ENCODE peak calls at places on chromosomes 7 and 10, in nine cellular contexts. F, M, Q, Y, D, P, H, J and T are unnamed samples.

GRCh38 chr10:12193193-12193592 is 2.5 kb downstream of the NUDT5 start:
- DNase-seq in J (no peak), H (no peak), F (no peak), Q (no peak), Y (no peak), P (no peak), M (peak; percentile 74), D (no peak), T (no peak)

GRCh38 chr7:53811555-53812079 is 730.6 kb upstream of the VSTM2A start:
- DNase-seq in J (no peak), H (no peak), P (no peak), F (no peak), Q (no peak), D (no peak), Y (no peak), M (no peak), T (no peak)

GRCh38 chr7:7816084-7816483 is 97.7 kb upstream of the RPA3 start:
- DNase-seq in Q (no peak), D (no peak), H (no peak), J (no peak), F (peak; percentile 74), P (no peak), M (no peak), Y (no peak), T (no peak)

GRCh38 chr10:51937736-51938135 is 238.3 kb upstream of the CSTF2T start:
- DNase-seq in F (no peak), Q (peak; percentile 60), D (no peak), M (peak; percentile 73), P (no peak), Y (no peak), J (no peak), H (no peak), T (peak; percentile 51)

GRCh38 chr10:11246752-11247467 is 229.2 kb downstream of the CELF2 start:
- DNase-seq in F (no peak), Y (no peak), M (no peak), P (no peak), J (no peak), D (no peak), H (no peak), Q (no peak), T (no peak)

GRCh38 chr7:49911906-49912305 is 138.5 kb downstream of the VWC2 start:
- DNase-seq in Y (no peak), M (no peak), D (no peak), H (no peak), Q (no peak), F (no peak), J (no peak), P (no peak), T (no peak)

GRCh38 chr7:69374036-69374420 is 224.2 kb upstream of the AUTS2 start:
- DNase-seq in Y (no peak), Q (no peak), F (no peak), H (no peak), D (peak; percentile 7), P (no peak), J (no peak), M (no peak), T (no peak)

GRCh38 chr10:24723788-24724380 is at the start of gene ARHGAP21:
- DNase-seq in Q (peak; percentile 87), D (peak; percentile 76), F (no peak), M (peak; percentile 90), P (peak; percentile 85), H (peak; percentile 51), J (peak; percentile 35), Y (peak; percentile 78), T (no peak)

GRCh38 chr10:43348511-43349312 is 22.7 kb upstream of the FXYD4 start:
- DNase-seq in D (peak; percentile 91), Y (peak; percentile 81), F (peak; percentile 49), J (peak; percentile 76), P (peak; percentile 87), Q (peak; percentile 62), M (peak; percentile 87), H (peak; percentile 59), T (no peak)

GRCh38 chr10:110285501-110285900 is 19.2 kb downstream of the SMNDC1 start:
- DNase-seq in D (no peak), J (no peak), P (no peak), H (no peak), Q (no peak), F (no peak), Y (no peak), M (no peak), T (no peak)

GRCh38 chr7:94664023-94664422 is 8.1 kb upstream of the SGCE start:
- DNase-seq in M (no peak), Y (no peak), D (no peak), H (no peak), P (no peak), Q (no peak), J (no peak), F (no peak), T (no peak)

GRCh38 chr7:17941171-17941490 is 837 bp upstream of the SNX13 start:
- DNase-seq in D (no peak), F (no peak), H (no peak), Q (peak; percentile 13), Y (no peak), J (no peak), M (peak; percentile 15), P (no peak), T (no peak)

GRCh38 chr7:354597-355470 is 64.9 kb downstream of the FOXL3 start:
- DNase-seq in H (no peak), M (no peak), P (no peak), F (no peak), Q (no peak), D (no peak), Y (peak; percentile 2), J (no peak), T (no peak)

GRCh38 chr10:52265131-52265926 is 48.8 kb upstream of the DKK1 start:
- DNase-seq in J (no peak), H (no peak), Q (no peak), F (no peak), Y (no peak), M (no peak), P (no peak), D (no peak), T (no peak)

GRCh38 chr10:117130862-117131389 is 7.1 kb downstream of the VAX1 start:
- DNase-seq in M (no peak), D (no peak), H (no peak), J (no peak), Q (no peak), F (no peak), Y (no peak), P (no peak), T (no peak)

GRCh38 chr10:27744478-27745379 is 890 bp downstream of the MKX start:
- DNase-seq in M (peak; percentile 70), H (peak; percentile 28), J (peak; percentile 16), Y (no peak), D (peak; percentile 33), P (peak; percentile 25), F (no peak), Q (peak; percentile 33), T (no peak)

GRCh38 chr7:99402854-99403253 is 5.5 kb downstream of the PDAP1 start:
- DNase-seq in Q (no peak), F (no peak), P (no peak), Y (no peak), D (no peak), M (no peak), H (no peak), J (no peak), T (no peak)

GRCh38 chr10:73094249-73094850 is 2.3 kb downstream of the P4HA1 start:
- DNase-seq in H (no peak), D (no peak), F (no peak), Q (peak; percentile 35), M (peak; percentile 48), Y (no peak), J (no peak), P (no peak), T (no peak)

GRCh38 chr10:6841746-6842145 is 261.7 kb upstream of the PRKCQ start:
- DNase-seq in J (no peak), M (no peak), H (no peak), D (no peak), Q (no peak), Y (no peak), P (no peak), F (no peak), T (no peak)

DNA sequence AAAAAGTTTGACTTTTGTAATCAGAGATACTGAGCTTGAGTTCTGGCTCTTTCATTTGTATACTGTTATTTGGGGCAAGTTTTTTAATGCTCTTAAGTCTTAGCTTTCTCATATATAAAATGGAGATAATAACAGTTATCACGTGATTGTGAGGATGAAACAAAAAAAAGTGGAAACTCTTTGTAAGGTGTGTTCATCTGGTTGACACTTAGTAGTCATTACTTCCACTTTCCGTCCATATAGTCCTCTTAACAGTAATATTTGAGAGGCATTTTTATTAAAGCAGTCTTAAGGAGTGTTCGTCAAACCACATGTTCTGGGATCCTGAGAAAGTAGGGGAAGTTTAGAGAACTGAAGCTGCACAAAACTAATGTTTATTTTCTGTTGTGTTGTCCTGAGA is 65.6 kb downstream of the PTEN start:
- DNase-seq in P (no peak), M (no peak), Y (no peak), F (no peak), J (no peak), Q (no peak), H (no peak), D (no peak), T (no peak)
- TF ChIP-seq CTCF in P (no peak), M (no peak), Y (no peak), F (no peak), J (no peak), Q (no peak), H (no peak), D (no peak), T (no peak)

GRCh38 chr7:44979481-44980392 is 922 bp upstream of the MYO1G start:
- DNase-seq in Y (no peak), M (peak; percentile 58), D (no peak), Q (no peak), F (no peak), J (no peak), P (no peak), H (no peak), T (no peak)
- TF ChIP-seq CTCF in Y (no peak), M (no peak), D (no peak), Q (no peak), F (peak; percentile 64), J (no peak), P (no peak), H (no peak), T (no peak)

DNA sequence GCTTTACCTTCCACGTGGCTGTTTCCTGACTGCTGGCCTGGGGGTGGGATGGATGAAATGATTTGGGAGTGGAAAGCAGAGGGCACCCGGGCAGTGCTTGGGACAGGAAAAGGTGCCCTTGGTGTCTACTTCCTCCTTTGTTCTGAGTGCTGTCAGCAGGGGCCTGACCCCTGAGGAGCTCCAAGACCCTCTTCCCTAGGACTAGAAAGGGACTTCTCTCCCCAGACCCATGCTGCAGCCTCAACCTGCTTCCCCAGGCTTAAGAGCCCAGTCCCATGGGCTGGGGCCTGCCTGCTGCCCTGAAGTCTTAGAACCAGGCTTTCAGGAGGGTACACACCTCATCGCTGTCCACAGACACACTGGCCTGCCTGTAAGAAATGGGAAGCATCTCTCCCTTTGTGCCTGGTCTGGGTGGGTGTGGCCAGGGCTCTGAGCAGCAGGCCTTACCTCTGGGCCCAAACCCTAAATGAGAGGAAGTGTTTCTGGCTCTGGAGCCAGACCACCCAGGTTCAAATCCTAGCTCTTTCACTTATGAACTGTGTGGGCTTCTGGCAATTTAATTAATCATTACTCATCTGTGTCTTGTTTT is 12.9 kb downstream of the CDH23 start:
- DNase-seq in Q (no peak), D (no peak), F (no peak), Y (no peak), H (no peak), J (no peak), M (no peak), P (no peak), T (no peak)
- TF ChIP-seq CTCF in Q (no peak), D (no peak), F (no peak), Y (no peak), H (no peak), J (no peak), M (no peak), P (no peak), T (no peak)

GRCh38 chr10:50291261-50291850 is 40.0 kb upstream of the ASAH2 start:
- DNase-seq in F (no peak), M (peak; percentile 41), Q (peak; percentile 43), D (no peak), P (no peak), J (no peak), Y (no peak), H (no peak), T (no peak)
- TF ChIP-seq CTCF in F (peak; percentile 61), M (peak; percentile 29), Q (peak; percentile 64), D (peak; percentile 17), P (peak; percentile 45), J (no peak), Y (no peak), H (no peak), T (peak; percentile 31)